ENCODE peak calls at places on chromosomes 1 and 21, in nine cellular contexts. A, D, V, I, Z, C, B, H and X are unnamed samples.

GRCh38 chr1:20731057-20731991 is 1.2 kb downstream of the SH2D5 start:
- DNase-seq in A (no peak), D (no peak), V (no peak), I (no peak), Z (peak), C (no peak), B (no peak), H (no peak), X (no peak)

GRCh38 chr1:59759156-59759925 is 55.4 kb upstream of the HOOK1 start:
- DNase-seq in A (peak), D (peak), V (peak), I (peak), Z (peak), C (peak), B (peak), H (peak), X (peak)

GRCh38 chr1:204289280-204289679 is 70.4 kb downstream of the PLEKHA6 start:
- DNase-seq in A (no peak), D (no peak), V (no peak), I (no peak), Z (no peak), C (no peak), B (no peak), H (no peak), X (no peak)

GRCh38 chr1:220272047-220272840 is at the start of gene RAB3GAP2:
- DNase-seq in A (peak), D (peak), V (peak), I (peak), Z (peak), C (peak), B (peak), H (peak), X (peak)

GRCh38 chr21:41624674-41625310 is 116.8 kb upstream of the TMPRSS2 start:
- DNase-seq in A (no peak), D (no peak), V (no peak), I (no peak), Z (no peak), C (no peak), B (no peak), H (no peak), X (no peak)

GRCh38 chr1:15573477-15573876 is 11.4 kb downstream of the AGMAT start:
- DNase-seq in A (no peak), D (no peak), V (no peak), I (no peak), Z (no peak), C (no peak), B (no peak), H (no peak), X (no peak)

GRCh38 chr1:87202922-87203655 is 125.6 kb upstream of the LMO4 start:
- DNase-seq in A (no peak), D (no peak), V (no peak), I (no peak), Z (no peak), C (no peak), B (no peak), H (no peak), X (no peak)

GRCh38 chr1:19081218-19081893 is 124.9 kb upstream of the IFFO2 start:
- DNase-seq in A (no peak), D (no peak), V (no peak), I (peak), Z (no peak), C (no peak), B (no peak), H (no peak), X (no peak)

GRCh38 chr21:33259995-33260394 is 6.2 kb upstream of the IL10RB start:
- DNase-seq in A (no peak), D (no peak), V (no peak), I (no peak), Z (no peak), C (no peak), B (no peak), H (no peak), X (no peak)

GRCh38 chr1:167342846-167343245 is 122.2 kb downstream of the POU2F1 start:
- DNase-seq in A (no peak), D (peak), V (peak), I (no peak), Z (peak), C (no peak), B (no peak), H (no peak), X (no peak)